ENCODE peak calls at places on chromosomes 4 and X, in five cellular contexts. S is HepG2, T is left ventricle myocardium inferior, Y is neural progenitor cell, Q is stomach. J is an unnamed sample.
A peak's percentile ranks its signal among the peaks of the same experiment; 100 is the strongest.

GRCh38 chrX:133726211-133726630 is 259.2 kb downstream of the GPC3 start:
- DNase-seq in S (peak; percentile 27), T (no peak), Y (no peak), Q (no peak), J (no peak)

GRCh38 chrX:41145920-41146608 is 60.8 kb downstream of the USP9X start:
- DNase-seq in S (no peak), T (no peak), Y (no peak), Q (no peak), J (no peak)

GRCh38 chr4:96916731-96917130 is 1076.8 kb downstream of the PDHA2 start:
- DNase-seq in S (no peak), T (no peak), Y (peak; percentile 61), Q (no peak), J (no peak)

GRCh38 chr4:108982786-108983185 is 219.9 kb upstream of the ETNPPL start:
- DNase-seq in S (no peak), T (no peak), Y (peak; percentile 8), Q (no peak), J (no peak)

GRCh38 chrX:8724176-8724757 is 7.7 kb downstream of the ANOS1 start:
- DNase-seq in S (no peak), T (no peak), Y (peak; percentile 56), Q (no peak), J (no peak)

GRCh38 chr4:109321232-109321631 is 18.8 kb upstream of the COL25A1 start:
- DNase-seq in S (no peak), T (no peak), Y (no peak), Q (no peak), J (no peak)

GRCh38 chrX:124033821-124034220 is 72.3 kb downstream of the STAG2 start:
- DNase-seq in S (no peak), T (no peak), Y (no peak), Q (no peak), J (no peak)

GRCh38 chr4:80197601-80198444 is 520 bp downstream of the PRDM8 start:
- DNase-seq in S (no peak), T (no peak), Y (peak; percentile 81), Q (no peak), J (no peak)

GRCh38 chr4:169410839-169411770 is 140.3 kb upstream of the SH3RF1 start:
- DNase-seq in S (no peak), T (no peak), Y (peak; percentile 32), Q (no peak), J (no peak)

GRCh38 chr4:10115657-10116624 is 658 bp downstream of the WDR1 start:
- DNase-seq in S (peak; percentile 58), T (no peak), Y (peak; percentile 56), Q (peak; percentile 75), J (no peak)

DNA sequence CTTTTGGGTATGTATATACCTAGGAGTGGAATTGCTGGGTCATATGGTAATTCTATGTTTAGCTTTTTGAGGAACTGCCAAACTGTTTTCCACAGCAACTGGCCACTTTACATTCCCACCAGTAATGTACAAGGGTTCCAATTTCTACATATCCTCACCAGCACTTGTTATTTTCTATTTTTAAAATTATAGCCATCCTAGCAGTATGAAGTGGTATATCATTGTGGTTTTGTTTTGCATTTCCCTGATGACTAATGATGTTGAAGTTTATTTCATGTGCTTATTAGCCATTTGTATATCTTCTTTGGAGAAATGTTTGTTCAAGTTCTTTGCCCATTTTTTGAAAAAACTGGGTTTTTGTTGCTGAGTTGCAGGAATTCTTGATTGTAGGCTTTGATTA is 39.6 kb downstream of the TMEM164 start:
- DNase-seq in S (no peak), T (no peak), Y (no peak), Q (no peak), J (no peak)
- H3K4me1 ChIP-seq in S (peaks cover 31% of the 10 kb centered on the region), T (peaks cover 40% of the 10 kb centered on the region), Y (peaks cover 18% of the 10 kb centered on the region), Q (no peaks in the 10 kb centered on the region), J (no peaks in the 10 kb centered on the region)

GRCh38 chr4:73872331-73873108 is 3.3 kb downstream of the CXCL1 start:
- DNase-seq in S (no peak), T (no peak), Y (no peak), Q (no peak), J (no peak)

GRCh38 chr4:73870778-73871177 is 1.6 kb downstream of the CXCL1 start:
- DNase-seq in S (no peak), T (no peak), Y (no peak), Q (no peak), J (no peak)

GRCh38 chr4:73871911-73872310 is 2.7 kb downstream of the CXCL1 start:
- DNase-seq in S (no peak), T (no peak), Y (no peak), Q (no peak), J (no peak)

GRCh38 chr4:73874386-73874785 is 5.2 kb downstream of the CXCL1 start:
- DNase-seq in S (no peak), T (no peak), Y (no peak), Q (no peak), J (no peak)

GRCh38 chr4:73875401-73875800 is 6.2 kb downstream of the CXCL1 start:
- DNase-seq in S (no peak), T (no peak), Y (no peak), Q (no peak), J (no peak)
- H3K27ac ChIP-seq in S (no peak overlapping the region), T (no peak overlapping the region), Y (no peak overlapping the region), Q (no peak overlapping the region), J (no peak overlapping the region)

DNA sequence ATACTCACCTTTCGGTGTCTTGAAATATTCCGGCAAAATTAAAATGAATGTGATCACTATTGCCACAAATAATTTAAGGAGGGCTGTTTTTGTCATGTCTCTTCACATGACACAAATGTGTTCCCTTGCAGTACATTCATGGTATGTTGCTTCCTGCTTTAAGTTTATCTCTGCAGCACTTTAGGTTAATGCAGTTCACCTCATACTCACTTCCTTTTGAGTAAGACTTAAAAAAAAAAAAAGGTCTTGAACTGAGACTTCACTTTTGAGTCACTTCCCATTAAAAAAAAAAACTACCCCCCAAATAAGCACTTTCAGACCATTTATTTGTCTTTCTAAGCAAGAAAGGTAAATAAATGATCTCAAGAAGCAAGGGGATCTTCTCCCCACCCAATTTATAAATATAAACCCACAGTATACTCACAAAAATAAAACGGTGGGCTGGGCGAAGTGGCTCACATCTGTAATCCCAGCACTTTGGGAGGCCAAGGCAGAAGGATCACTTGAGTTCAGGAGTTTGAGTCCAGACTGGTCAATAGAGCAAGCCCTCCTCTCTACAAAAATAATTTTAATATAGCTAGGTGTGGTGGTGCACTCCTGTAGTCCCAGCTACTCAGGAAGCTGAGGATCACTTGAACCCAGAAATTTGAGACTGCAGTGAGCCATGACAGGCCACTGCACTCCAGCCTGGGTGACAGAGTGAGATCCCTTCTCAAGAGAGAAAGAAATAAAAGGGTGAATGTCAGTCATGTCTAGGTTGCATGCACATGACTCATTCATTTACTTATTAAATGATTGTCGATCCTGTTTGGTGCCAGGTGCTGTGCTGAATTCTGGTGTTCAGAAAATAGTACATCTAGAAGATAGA is at the start of gene TMEM156:
- DNase-seq in S (peak; percentile 12), T (no peak), Y (no peak), Q (no peak), J (no peak)
- H3K4me1 ChIP-seq in S (peaks cover 30% of the 10 kb centered on the region), T (no peaks in the 10 kb centered on the region), Y (peaks cover 1% of the 10 kb centered on the region), Q (peaks cover 13% of the 10 kb centered on the region), J (peaks cover 2% of the 10 kb centered on the region)

DNA sequence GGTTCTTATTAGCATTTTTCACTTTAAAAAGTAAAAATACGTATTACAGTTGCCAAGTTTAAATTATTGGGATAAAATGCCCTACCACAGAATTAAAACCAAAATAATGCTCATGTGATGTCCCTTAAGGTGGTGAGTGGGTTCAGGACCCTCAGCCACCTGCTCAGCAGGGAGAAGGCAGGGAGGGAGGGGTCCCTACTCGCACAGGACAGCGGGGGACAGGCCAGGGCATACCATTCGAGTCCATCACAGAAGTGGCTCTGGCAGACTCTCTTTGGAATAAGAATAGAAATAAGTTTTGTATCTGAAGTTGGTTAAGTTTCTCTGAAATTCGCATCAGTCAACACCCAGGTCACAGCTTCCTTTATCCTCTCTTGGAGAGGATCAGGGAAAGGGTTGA is 37.7 kb downstream of the NOP14 start:
- DNase-seq in S (no peak), T (no peak), Y (no peak), Q (no peak), J (no peak)
- H3K27ac ChIP-seq in S (no peak overlapping the region), T (no peak overlapping the region), Y (no peak overlapping the region), Q (no peak overlapping the region), J (no peak overlapping the region)

DNA sequence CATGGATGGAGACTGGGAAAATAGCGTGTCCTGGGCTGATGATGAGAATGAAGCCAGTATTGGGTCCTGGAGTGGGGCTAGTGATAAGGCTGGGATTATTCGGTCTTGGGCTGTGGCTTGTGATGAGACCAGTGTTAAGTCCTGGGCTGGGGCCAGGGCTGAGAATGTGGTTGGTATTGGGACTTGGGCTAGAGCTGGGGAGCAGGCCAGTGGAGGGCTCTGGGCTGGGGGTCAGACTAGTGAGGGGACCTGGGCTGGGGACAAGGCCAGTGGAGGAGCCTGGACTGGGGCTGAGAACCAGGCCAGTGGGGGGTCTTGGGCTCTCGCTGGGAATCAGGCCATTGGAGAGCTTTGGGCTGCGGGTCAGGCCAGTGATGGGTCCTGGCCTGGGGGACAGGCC is 6.7 kb downstream of the ARMCX4 start:
- DNase-seq in S (no peak), T (no peak), Y (no peak), Q (no peak), J (no peak)
- H3K4me1 ChIP-seq in S (no peaks in the 10 kb centered on the region), T (no peaks in the 10 kb centered on the region), Y (no peaks in the 10 kb centered on the region), Q (no peaks in the 10 kb centered on the region), J (no peaks in the 10 kb centered on the region)

GRCh38 chr4:82432596-82432995 is 2.2 kb downstream of the ENOPH1 start:
- DNase-seq in S (no peak), T (no peak), Y (no peak), Q (no peak), J (no peak)

GRCh38 chr4:82429728-82430192 is 502 bp downstream of the HNRNPDL start:
- DNase-seq in S (no peak), T (no peak), Y (peak; percentile 89), Q (no peak), J (no peak)

GRCh38 chr4:82431831-82432230 is 1.4 kb downstream of the ENOPH1 start:
- DNase-seq in S (no peak), T (no peak), Y (no peak), Q (no peak), J (no peak)

GRCh38 chr4:82430193-82431025 is at the start of the genes ENOPH1 and HNRNPDL:
- DNase-seq in S (peak; percentile 96), T (peak; percentile 96), Y (peak; percentile 96), Q (peak; percentile 96), J (peak; percentile 91)

GRCh38 chr4:82431026-82431745 is 796 bp downstream of the ENOPH1 start:
- DNase-seq in S (no peak), T (no peak), Y (no peak), Q (peak; percentile 54), J (no peak)
- H3K27ac ChIP-seq in S (peak overlapping the region; percentile 100), T (peak overlapping the region; percentile 98), Y (no peak overlapping the region), Q (peak overlapping the region; percentile 99), J (no peak overlapping the region)

DNA sequence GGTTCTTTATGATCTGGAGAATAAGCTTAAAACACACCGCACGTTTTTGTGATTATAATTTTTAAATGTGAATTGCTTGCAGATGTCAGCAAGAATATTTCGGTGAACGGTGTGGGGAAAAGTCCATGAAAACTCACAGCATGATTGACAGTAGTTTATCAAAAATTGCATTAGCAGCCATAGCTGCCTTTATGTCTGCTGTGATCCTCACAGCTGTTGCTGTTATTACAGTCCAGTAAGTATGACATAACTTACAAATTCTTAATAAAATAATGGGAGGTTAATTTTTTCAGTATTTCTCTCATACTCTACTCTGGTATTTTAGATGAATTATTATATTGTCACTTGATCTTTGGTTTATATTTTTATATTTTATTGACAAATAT is 5.4 kb downstream of the AREG start:
- DNase-seq in S (no peak), T (no peak), Y (no peak), Q (no peak), J (no peak)
- H3K4me1 ChIP-seq in S (no peaks in the 10 kb centered on the region), T (peaks cover 5% of the 10 kb centered on the region), Y (no peaks in the 10 kb centered on the region), Q (peaks cover 10% of the 10 kb centered on the region), J (no peaks in the 10 kb centered on the region)